ENCODE peak calls at places on chromosomes 6 and 20, in five cellular contexts. One of them, this sample, is unnamed.
A peak's percentile ranks its signal among the peaks of the same experiment; 100 is the strongest.

GRCh38 chr6:163419413-163420314 is 5.1 kb downstream of the QKI start:
- DNase-seq in PC-3: peak; percentile 28
- DNase-seq in fibroblast of lung: peak; percentile 74
- DNase-seq in PC-9: no peak
- DNase-seq in neural progenitor cell: no peak
- DNase-seq in this sample: no peak

GRCh38 chr6:112253842-112254816 is at the start of gene LAMA4:
- DNase-seq in PC-3: peak; percentile 50
- DNase-seq in fibroblast of lung: peak; percentile 87
- DNase-seq in PC-9: peak; percentile 68
- DNase-seq in neural progenitor cell: peak; percentile 59
- DNase-seq in this sample: no peak

GRCh38 chr6:140300331-140300730 is 925.9 kb upstream of the CITED2 start:
- DNase-seq in PC-3: no peak
- DNase-seq in fibroblast of lung: no peak
- DNase-seq in PC-9: no peak
- DNase-seq in neural progenitor cell: no peak
- DNase-seq in this sample: no peak

GRCh38 chr6:26125015-26125690 is 37.9 kb downstream of the HFE start:
- DNase-seq in PC-3: peak; percentile 33
- DNase-seq in fibroblast of lung: no peak
- DNase-seq in PC-9: no peak
- DNase-seq in neural progenitor cell: peak; percentile 16
- DNase-seq in this sample: no peak

GRCh38 chr6:46590765-46591164 is 61.9 kb downstream of the CYP39A1 start:
- DNase-seq in PC-3: no peak
- DNase-seq in fibroblast of lung: no peak
- DNase-seq in PC-9: no peak
- DNase-seq in neural progenitor cell: no peak
- DNase-seq in this sample: no peak

GRCh38 chr6:149216459-149216858 is 101.1 kb upstream of the TAB2 start:
- DNase-seq in PC-3: no peak
- DNase-seq in fibroblast of lung: no peak
- DNase-seq in PC-9: no peak
- DNase-seq in neural progenitor cell: peak; percentile 25
- DNase-seq in this sample: no peak

GRCh38 chr6:44667668-44668390 is 280.3 kb downstream of the CDC5L start:
- DNase-seq in PC-3: peak; percentile 34
- DNase-seq in fibroblast of lung: no peak
- DNase-seq in PC-9: no peak
- DNase-seq in neural progenitor cell: peak; percentile 61
- DNase-seq in this sample: no peak

GRCh38 chr6:12875061-12875460 is 158.5 kb downstream of the PHACTR1 start:
- DNase-seq in PC-3: peak; percentile 44
- DNase-seq in fibroblast of lung: peak; percentile 71
- DNase-seq in PC-9: no peak
- DNase-seq in neural progenitor cell: no peak
- DNase-seq in this sample: no peak

GRCh38 chr20:44600758-44601562 is 18.6 kb downstream of the PKIG start:
- DNase-seq in PC-3: no peak
- DNase-seq in fibroblast of lung: peak; percentile 58
- DNase-seq in PC-9: no peak
- DNase-seq in neural progenitor cell: no peak
- DNase-seq in this sample: no peak

GRCh38 chr6:135088232-135088760 is 33.7 kb upstream of the HBS1L start:
- DNase-seq in PC-3: no peak
- DNase-seq in fibroblast of lung: no peak
- DNase-seq in PC-9: no peak
- DNase-seq in neural progenitor cell: no peak
- DNase-seq in this sample: no peak

GRCh38 chr20:24131281-24131680 is 142.7 kb upstream of the GGTLC1 start:
- DNase-seq in PC-3: peak; percentile 99
- DNase-seq in fibroblast of lung: no peak
- DNase-seq in PC-9: peak; percentile 79
- DNase-seq in neural progenitor cell: no peak
- DNase-seq in this sample: no peak

GRCh38 chr20:53883098-53883762 is 187.2 kb downstream of the BCAS1 start:
- DNase-seq in PC-3: peak; percentile 89
- DNase-seq in fibroblast of lung: peak; percentile 91
- DNase-seq in PC-9: no peak
- DNase-seq in neural progenitor cell: no peak
- DNase-seq in this sample: no peak

GRCh38 chr6:113352831-113353230 is 504.3 kb upstream of the MARCKS start:
- DNase-seq in PC-3: no peak
- DNase-seq in fibroblast of lung: no peak
- DNase-seq in PC-9: no peak
- DNase-seq in neural progenitor cell: no peak
- DNase-seq in this sample: no peak

GRCh38 chr20:58514321-58515239 is 619 bp downstream of the APCDD1L start:
- DNase-seq in PC-3: no peak
- DNase-seq in fibroblast of lung: peak; percentile 65
- DNase-seq in PC-9: no peak
- DNase-seq in neural progenitor cell: peak; percentile 66
- DNase-seq in this sample: no peak

GRCh38 chr20:13322198-13322597 is 101.1 kb downstream of the ISM1 start:
- DNase-seq in PC-3: no peak
- DNase-seq in fibroblast of lung: no peak
- DNase-seq in PC-9: no peak
- DNase-seq in neural progenitor cell: no peak
- DNase-seq in this sample: no peak

DNA sequence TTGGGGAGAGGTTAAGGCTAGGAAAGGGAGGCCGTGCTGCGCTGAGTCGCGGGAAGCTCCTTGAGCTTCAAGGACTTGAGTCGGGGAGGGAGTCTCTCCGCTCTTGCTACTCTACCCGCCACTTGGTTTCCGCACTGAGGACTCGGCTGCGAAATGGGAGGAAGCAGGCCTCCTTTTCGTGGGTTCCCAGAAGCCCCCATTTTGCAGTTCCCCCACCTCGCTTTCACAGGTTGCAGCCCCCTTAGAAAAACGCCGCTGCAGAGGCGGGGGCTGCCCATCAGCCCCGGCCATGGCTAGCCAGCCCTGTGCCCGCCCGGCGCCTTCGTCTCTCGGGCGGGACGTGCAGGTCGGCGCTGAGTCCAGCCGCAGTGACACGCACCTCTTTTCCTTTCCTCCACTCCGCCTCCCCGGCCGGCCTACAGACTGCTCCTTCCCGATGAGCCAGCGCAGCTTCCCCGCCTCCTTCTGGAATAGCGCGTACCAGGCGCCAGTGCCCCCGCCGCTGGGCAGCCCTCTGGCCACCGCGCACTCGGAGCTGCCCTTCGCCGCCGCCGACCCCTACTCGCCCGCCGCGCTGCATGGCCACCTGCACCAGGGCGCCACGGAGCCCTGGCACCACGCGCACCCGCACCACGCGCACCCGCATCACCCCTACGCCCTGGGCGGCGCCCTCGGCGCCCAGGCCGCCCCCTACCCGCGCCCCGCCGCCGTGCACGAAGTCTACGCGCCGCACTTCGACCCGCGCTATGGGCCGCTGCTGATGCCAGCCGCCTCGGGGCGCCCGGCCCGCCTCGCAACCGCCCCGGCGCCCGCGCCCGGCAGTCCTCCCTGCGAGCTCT is 5.0 kb downstream of the VGLL2 start:
- DNase-seq in PC-3: no peak
- DNase-seq in fibroblast of lung: peak; percentile 13
- DNase-seq in PC-9: no peak
- DNase-seq in neural progenitor cell: peak; percentile 75
- DNase-seq in this sample: no peak
- H3K4me3 ChIP-seq in PC-3: no peak overlapping the region
- H3K4me3 ChIP-seq in fibroblast of lung: no peak overlapping the region
- H3K4me3 ChIP-seq in PC-9: no peak overlapping the region
- H3K4me3 ChIP-seq in neural progenitor cell: peak overlapping the region; percentile 54
- H3K4me3 ChIP-seq in this sample: peak overlapping the region; percentile 40

GRCh38 chr6:392441-393390 is 1.2 kb downstream of the IRF4 start:
- DNase-seq in PC-3: no peak
- DNase-seq in fibroblast of lung: peak; percentile 6
- DNase-seq in PC-9: no peak
- DNase-seq in neural progenitor cell: peak; percentile 67
- DNase-seq in this sample: no peak
- TF ChIP-seq EZH2 in PC-3: no peak
- TF ChIP-seq EZH2 in fibroblast of lung: peak; percentile 64
- TF ChIP-seq EZH2 in PC-9: no peak
- TF ChIP-seq EZH2 in neural progenitor cell: peak; percentile 98
- TF ChIP-seq EZH2 in this sample: peak; percentile 63

DNA sequence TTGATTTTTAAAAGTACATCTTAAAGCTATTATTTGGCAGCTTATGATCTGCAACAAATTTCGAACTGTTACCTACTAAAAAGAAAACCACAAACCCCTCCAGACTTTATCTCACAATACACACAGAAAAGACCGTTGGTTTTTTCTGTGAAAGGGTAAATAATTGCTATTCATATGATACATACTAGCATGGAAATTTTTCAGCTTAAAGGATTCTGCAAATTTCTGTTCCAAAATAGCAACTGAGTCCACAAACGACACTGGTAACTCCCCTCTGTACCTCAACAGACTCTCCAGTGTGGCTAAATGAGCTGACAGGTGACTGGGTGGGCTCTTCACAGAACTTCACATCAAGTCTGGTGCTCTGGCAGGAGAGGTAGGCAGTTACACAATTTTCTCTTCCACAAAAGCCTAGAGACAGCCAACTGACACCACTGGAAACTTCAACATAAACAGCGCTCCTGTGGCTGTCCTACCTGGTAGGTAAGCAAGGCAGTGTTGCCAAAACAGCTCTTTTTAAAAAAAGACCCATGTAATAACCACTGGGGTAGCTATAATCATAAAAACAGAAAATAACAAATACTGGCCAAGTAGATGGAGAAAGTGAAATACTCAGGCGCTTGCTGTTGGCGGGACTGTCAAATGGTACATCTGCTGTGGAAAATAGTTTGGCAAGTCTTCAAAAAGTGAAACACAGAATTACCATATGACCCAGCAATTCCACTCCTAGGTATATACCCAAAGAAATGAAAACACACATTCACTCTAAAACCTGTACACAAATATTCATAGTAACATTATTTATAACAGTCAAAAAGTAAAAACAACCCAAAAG is 37.8 kb downstream of the ELOVL5 start:
- DNase-seq in PC-3: no peak
- DNase-seq in fibroblast of lung: no peak
- DNase-seq in PC-9: no peak
- DNase-seq in neural progenitor cell: no peak
- DNase-seq in this sample: no peak
- H3K4me3 ChIP-seq in PC-3: no peak overlapping the region
- H3K4me3 ChIP-seq in fibroblast of lung: no peak overlapping the region
- H3K4me3 ChIP-seq in PC-9: no peak overlapping the region
- H3K4me3 ChIP-seq in neural progenitor cell: no peak overlapping the region
- H3K4me3 ChIP-seq in this sample: no peak overlapping the region

GRCh38 chr6:31580446-31580755 is 1.8 kb downstream of the LTB start:
- DNase-seq in PC-3: no peak
- DNase-seq in fibroblast of lung: no peak
- DNase-seq in PC-9: no peak
- DNase-seq in neural progenitor cell: no peak
- DNase-seq in this sample: no peak
- TF ChIP-seq EZH2 in PC-3: no peak
- TF ChIP-seq EZH2 in fibroblast of lung: no peak
- TF ChIP-seq EZH2 in PC-9: no peak
- TF ChIP-seq EZH2 in neural progenitor cell: no peak
- TF ChIP-seq EZH2 in this sample: no peak

DNA sequence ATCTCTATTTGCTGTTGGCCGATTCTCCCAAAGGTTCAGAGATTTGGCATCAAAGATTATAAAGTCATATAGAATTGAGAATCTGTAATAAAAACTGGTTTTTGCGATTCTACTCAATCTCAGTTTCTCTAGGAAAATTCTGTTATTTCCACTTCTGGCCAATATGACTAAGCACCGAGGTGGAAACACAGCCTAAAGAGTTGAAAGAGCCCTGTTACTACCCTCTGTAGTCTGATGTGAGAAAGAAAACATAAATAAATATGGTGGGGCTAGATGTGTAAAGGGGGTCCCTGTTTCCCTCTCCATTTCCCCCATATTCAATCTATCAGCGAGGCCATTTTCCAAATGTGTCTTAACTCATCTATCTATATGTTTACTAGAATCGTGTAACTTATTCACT is 83.4 kb downstream of the PRDM1 start:
- DNase-seq in PC-3: no peak
- DNase-seq in fibroblast of lung: no peak
- DNase-seq in PC-9: no peak
- DNase-seq in neural progenitor cell: no peak
- DNase-seq in this sample: no peak
- H3K4me3 ChIP-seq in PC-3: no peak overlapping the region
- H3K4me3 ChIP-seq in fibroblast of lung: no peak overlapping the region
- H3K4me3 ChIP-seq in PC-9: no peak overlapping the region
- H3K4me3 ChIP-seq in neural progenitor cell: no peak overlapping the region
- H3K4me3 ChIP-seq in this sample: no peak overlapping the region

GRCh38 chr20:47988601-47989116 is 203.4 kb upstream of the SULF2 start:
- DNase-seq in PC-3: no peak
- DNase-seq in fibroblast of lung: no peak
- DNase-seq in PC-9: no peak
- DNase-seq in neural progenitor cell: no peak
- DNase-seq in this sample: no peak
- TF ChIP-seq EZH2 in PC-3: no peak
- TF ChIP-seq EZH2 in fibroblast of lung: no peak
- TF ChIP-seq EZH2 in PC-9: no peak
- TF ChIP-seq EZH2 in neural progenitor cell: no peak
- TF ChIP-seq EZH2 in this sample: no peak

GRCh38 chr6:117496383-117496990 is 14.0 kb downstream of the DCBLD1 start:
- DNase-seq in PC-3: peak; percentile 11
- DNase-seq in fibroblast of lung: peak; percentile 94
- DNase-seq in PC-9: no peak
- DNase-seq in neural progenitor cell: no peak
- DNase-seq in this sample: no peak
- H3K4me3 ChIP-seq in PC-3: no peak overlapping the region
- H3K4me3 ChIP-seq in fibroblast of lung: peak overlapping the region; percentile 27
- H3K4me3 ChIP-seq in PC-9: no peak overlapping the region
- H3K4me3 ChIP-seq in neural progenitor cell: no peak overlapping the region
- H3K4me3 ChIP-seq in this sample: no peak overlapping the region